ENCODE peak calls at places on chromosomes 4 and X, in eight cellular contexts. H is H9; O is ureter; F is bronchial epithelial cell; T is progenitor cell of endocrine pancreas; J is activated T-helper 1 cell treated with anti-CD3 and anti-CD28 coated beads, Interleukin-2, amount 50 U/mL, for 16 hours; R is iPS DF 6.9; W is NCI-H82. P is an unnamed sample.

GRCh38 chr4:99402765-99403164 is 32.4 kb downstream of the ADH7 start:
- DNase-seq in F (no peak), H (peak), O (no peak), W (no peak), J (no peak), T (no peak), R (no peak), P (no peak)

GRCh38 chr4:148116264-148116663 is 325.9 kb downstream of the NR3C2 start:
- DNase-seq in R (no peak), O (no peak), T (no peak), F (no peak), W (no peak), H (no peak), J (no peak), P (no peak)

GRCh38 chr4:139593091-139593564 is 37.1 kb upstream of the SETD7 start:
- DNase-seq in J (no peak), O (no peak), R (no peak), H (no peak), F (peak), T (no peak), W (no peak), P (no peak)

GRCh38 chr4:26787461-26788340 is 72.9 kb upstream of the STIM2 start:
- DNase-seq in J (no peak), H (peak), F (peak), O (peak), W (peak), T (no peak), R (no peak), P (peak)

GRCh38 chrX:95290455-95290854 is 1394.2 kb upstream of the DIAPH2 start:
- DNase-seq in W (no peak), R (no peak), T (no peak), H (no peak), J (no peak), F (peak), O (no peak), P (peak)

GRCh38 chrX:5733483-5733882 is 495.2 kb downstream of the NLGN4X start:
- DNase-seq in H (no peak), R (no peak), F (no peak), T (no peak), J (no peak), O (no peak), W (no peak), P (no peak)

GRCh38 chr4:7417639-7418038 is 17.1 kb downstream of the PSAPL1 start:
- DNase-seq in T (no peak), H (peak), F (no peak), W (no peak), R (no peak), O (no peak), J (no peak), P (no peak)

GRCh38 chrX:128781506-128781905 is 729.3 kb upstream of the ACTRT1 start:
- DNase-seq in W (peak), O (no peak), H (peak), T (no peak), R (peak), J (no peak), F (no peak), P (no peak)

GRCh38 chrX:117093319-117093718 is 630.5 kb upstream of the CT83 start:
- DNase-seq in J (no peak), F (no peak), O (no peak), R (no peak), H (no peak), T (no peak), W (no peak), P (no peak)

GRCh38 chr4:5969336-5969735 is 48.9 kb downstream of the C4orf50 start:
- DNase-seq in F (no peak), H (no peak), J (no peak), W (no peak), O (no peak), T (no peak), R (no peak), P (no peak)